ENCODE peak calls at places on chromosome 17, in ten cellular contexts. I is H7; J is GM12878; W is kidney epithelial cell; R is dorsolateral prefrontal cortex; Y is Right ventricle myocardium superior; O is aorta; L is cardiac muscle cell; S is activated naive CD4-positive, alpha-beta T cell; B is activated B cell treated with CpG ODN at 0.5 μM for 24 hours. E is an unnamed sample.

GRCh38 chr17:61908292-61909037 is 19.3 kb downstream of the INTS2 start:
- DNase-seq in I (no peak), J (no peak), W (no peak), R (no peak), Y (no peak), O (no peak), L (no peak), S (no peak), B (no peak), E (no peak)

GRCh38 chr17:4740584-4740983 is 856 bp upstream of the CXCL16 start:
- DNase-seq in I (no peak), J (no peak), W (no peak), R (no peak), Y (no peak), O (no peak), L (no peak), S (no peak), B (no peak), E (no peak)

GRCh38 chr17:63436523-63437110 is 9.5 kb downstream of the CYB561 start:
- DNase-seq in I (peak; percentile 82), J (no peak), W (no peak), R (no peak), Y (peak; percentile 51), O (peak; percentile 46), L (peak; percentile 56), S (no peak), B (no peak), E (no peak)

GRCh38 chr17:60832206-60832605 is 154.6 kb downstream of the BCAS3 start:
- DNase-seq in I (no peak), J (no peak), W (no peak), R (no peak), Y (no peak), O (no peak), L (peak; percentile 5), S (no peak), B (no peak), E (no peak)

GRCh38 chr17:2064511-2064910 is 9.6 kb downstream of the HIC1 start:
- DNase-seq in I (no peak), J (no peak), W (no peak), R (no peak), Y (no peak), O (no peak), L (peak; percentile 56), S (no peak), B (peak; percentile 49), E (no peak)

GRCh38 chr17:45146616-45147101 is 1.6 kb upstream of the HEXIM1 start:
- DNase-seq in I (no peak), J (no peak), W (no peak), R (no peak), Y (no peak), O (no peak), L (peak; percentile 90), S (no peak), B (no peak), E (no peak)

GRCh38 chr17:74567397-74567796 is at the start of gene CD300H:
- DNase-seq in I (no peak), J (no peak), W (no peak), R (no peak), Y (peak; percentile 58), O (peak; percentile 76), L (peak; percentile 13), S (no peak), B (no peak), E (no peak)

GRCh38 chr17:43641416-43641815 is 20.3 kb downstream of the MEOX1 start:
- DNase-seq in I (no peak), J (no peak), W (no peak), R (no peak), Y (no peak), O (no peak), L (peak; percentile 39), S (no peak), B (no peak), E (no peak)

GRCh38 chr17:40443196-40443987 is at the start of gene IGFBP4:
- DNase-seq in I (peak; percentile 98), J (no peak), W (peak; percentile 35), R (peak; percentile 72), Y (peak; percentile 90), O (peak; percentile 91), L (peak; percentile 86), S (peak; percentile 23), B (peak; percentile 72), E (peak; percentile 70)

GRCh38 chr17:20121359-20122235 is 112.4 kb downstream of the SPECC1 start:
- DNase-seq in I (peak; percentile 82), J (peak; percentile 23), W (peak; percentile 16), R (peak; percentile 75), Y (peak; percentile 66), O (peak; percentile 77), L (peak; percentile 76), S (peak; percentile 8), B (peak; percentile 52), E (peak; percentile 45)

GRCh38 chr17:4364622-4365041 is 1.8 kb downstream of the UBE2G1 start:
- DNase-seq in I (no peak), J (no peak), W (no peak), R (no peak), Y (no peak), O (no peak), L (no peak), S (no peak), B (no peak), E (no peak)

GRCh38 chr17:46020023-46020735 is 21.1 kb downstream of the STH start:
- DNase-seq in I (no peak), J (peak; percentile 39), W (no peak), R (no peak), Y (no peak), O (peak; percentile 61), L (no peak), S (no peak), B (peak; percentile 40), E (no peak)

GRCh38 chr17:65314212-65314611 is 177.0 kb downstream of the RGS9 start:
- DNase-seq in I (no peak), J (no peak), W (no peak), R (no peak), Y (no peak), O (no peak), L (no peak), S (no peak), B (no peak), E (no peak)

GRCh38 chr17:55321507-55322064 is 56.8 kb downstream of the HLF start:
- DNase-seq in I (no peak), J (no peak), W (no peak), R (no peak), Y (no peak), O (no peak), L (no peak), S (no peak), B (no peak), E (no peak)

GRCh38 chr17:41734139-41734948 is at the start of gene HAP1:
- DNase-seq in I (peak; percentile 96), J (no peak), W (no peak), R (peak; percentile 47), Y (no peak), O (no peak), L (peak; percentile 31), S (no peak), B (peak; percentile 37), E (no peak)

GRCh38 chr17:45410144-45411091 is 22.3 kb downstream of the ARHGAP27 start:
- DNase-seq in I (peak; percentile 59), J (no peak), W (no peak), R (no peak), Y (peak; percentile 67), O (peak; percentile 70), L (no peak), S (no peak), B (peak; percentile 62), E (no peak)

GRCh38 chr17:72774251-72774650 is 318.2 kb downstream of the SLC39A11 start:
- DNase-seq in I (no peak), J (no peak), W (no peak), R (no peak), Y (no peak), O (no peak), L (no peak), S (no peak), B (no peak), E (no peak)

GRCh38 chr17:50280801-50281441 is 6.7 kb downstream of the TMEM92 start:
- DNase-seq in I (no peak), J (no peak), W (no peak), R (no peak), Y (no peak), O (peak; percentile 18), L (no peak), S (no peak), B (no peak), E (no peak)

GRCh38 chr17:33901085-33901484 is 354.0 kb upstream of the CCL2 start:
- DNase-seq in I (peak; percentile 15), J (no peak), W (no peak), R (no peak), Y (no peak), O (no peak), L (no peak), S (no peak), B (no peak), E (no peak)

GRCh38 chr17:47604268-47604927 is 45.3 kb upstream of the KPNB1 start:
- DNase-seq in I (no peak), J (no peak), W (no peak), R (no peak), Y (no peak), O (no peak), L (peak; percentile 49), S (no peak), B (no peak), E (peak; percentile 53)

GRCh38 chr17:42484304-42484703 is 25.6 kb downstream of the ATP6V0A1 start:
- DNase-seq in I (no peak), J (peak; percentile 70), W (no peak), R (no peak), Y (no peak), O (no peak), L (peak; percentile 29), S (no peak), B (no peak), E (no peak)

GRCh38 chr17:35709874-35710273 is 21.6 kb upstream of the RASL10B start:
- DNase-seq in I (no peak), J (no peak), W (no peak), R (no peak), Y (no peak), O (no peak), L (peak; percentile 56), S (no peak), B (no peak), E (no peak)

GRCh38 chr17:6303664-6304063 is 131.3 kb downstream of the AIPL1 start:
- DNase-seq in I (peak; percentile 67), J (no peak), W (no peak), R (no peak), Y (no peak), O (no peak), L (peak; percentile 13), S (no peak), B (no peak), E (peak; percentile 13)

GRCh38 chr17:68440526-68440925 is 16.8 kb downstream of the WIPI1 start:
- DNase-seq in I (no peak), J (no peak), W (no peak), R (no peak), Y (no peak), O (no peak), L (no peak), S (no peak), B (no peak), E (no peak)

GRCh38 chr17:22305356-22306071 is 613.2 kb downstream of the KCNJ18 start:
- DNase-seq in I (no peak), J (no peak), W (no peak), R (no peak), Y (no peak), O (no peak), L (no peak), S (no peak), B (no peak), E (no peak)

GRCh38 chr17:57048096-57048495 is 37.0 kb upstream of the AKAP1 start:
- DNase-seq in I (no peak), J (no peak), W (no peak), R (no peak), Y (no peak), O (no peak), L (no peak), S (no peak), B (no peak), E (no peak)

GRCh38 chr17:27621557-27621956 is 9.4 kb upstream of the LGALS9 start:
- DNase-seq in I (no peak), J (no peak), W (no peak), R (no peak), Y (no peak), O (no peak), L (no peak), S (no peak), B (no peak), E (no peak)

GRCh38 chr17:80219777-80220708 is at the start of the genes SGSH and SLC26A11:
- DNase-seq in I (peak; percentile 100), J (no peak), W (peak; percentile 12), R (peak; percentile 74), Y (peak; percentile 90), O (peak; percentile 89), L (peak; percentile 75), S (no peak), B (peak; percentile 63), E (peak; percentile 78)

E was measured in NCI-H345.